ENCODE peak calls at places on chromosomes 2 and 18, in seven cellular contexts. T, Y, W, F, S, I and V are unnamed samples.

GRCh38 chr2:163733301-163733938 is 2.4 kb downstream of the FIGN start:
- DNase-seq in F (peak; percentile 52), T (no peak), W (no peak), I (no peak), Y (no peak), S (peak; percentile 38), V (no peak)

GRCh38 chr2:62333961-62334360 is 138.0 kb downstream of the B3GNT2 start:
- DNase-seq in Y (no peak), W (no peak), F (peak; percentile 27), T (no peak), S (no peak), I (no peak), V (no peak)

GRCh38 chr2:52512760-52513159 is 1254.8 kb upstream of the CHAC2 start:
- DNase-seq in F (no peak), Y (no peak), I (no peak), W (no peak), T (no peak), S (no peak), V (no peak)

GRCh38 chr2:64899081-64899865 is 89.9 kb upstream of the SLC1A4 start:
- DNase-seq in T (no peak), Y (no peak), S (no peak), W (no peak), F (no peak), I (no peak), V (no peak)

GRCh38 chr18:712401-713134 is at the start of gene ENOSF1:
- DNase-seq in W (peak; percentile 92), F (peak; percentile 81), I (peak; percentile 56), Y (peak; percentile 72), S (peak; percentile 79), T (peak; percentile 69), V (peak; percentile 87)

GRCh38 chr2:129812071-129812470 is 167.4 kb upstream of the RAB6C start:
- DNase-seq in T (no peak), I (no peak), F (no peak), Y (no peak), W (no peak), S (no peak), V (no peak)

GRCh38 chr18:41875094-41875780 is 79.8 kb upstream of the PIK3C3 start:
- DNase-seq in T (no peak), S (peak; percentile 61), W (no peak), F (no peak), I (no peak), Y (no peak), V (peak; percentile 68)

GRCh38 chr2:36354816-36355156 is 792 bp upstream of the CRIM1 start:
- DNase-seq in T (no peak), Y (no peak), S (no peak), I (no peak), F (no peak), W (no peak), V (no peak)

GRCh38 chr2:63649829-63650228 is 61.1 kb downstream of the MDH1 start:
- DNase-seq in F (no peak), I (no peak), T (no peak), W (no peak), S (no peak), Y (no peak), V (no peak)

GRCh38 chr18:61025596-61025995 is 307.6 kb upstream of the CDH20 start:
- DNase-seq in W (no peak), I (no peak), Y (no peak), S (no peak), F (no peak), T (no peak), V (no peak)

GRCh38 chr2:16962459-16962858 is 296.8 kb upstream of the CYRIA start:
- DNase-seq in W (no peak), Y (no peak), S (no peak), I (no peak), T (no peak), F (no peak), V (no peak)

GRCh38 chr18:77321823-77322805 is 72.5 kb downstream of the GALR1 start:
- DNase-seq in I (no peak), W (peak; percentile 43), T (no peak), Y (no peak), S (no peak), F (no peak), V (no peak)

GRCh38 chr2:9168851-9169250 is 37.8 kb upstream of the ASAP2 start:
- DNase-seq in Y (no peak), S (peak; percentile 42), F (no peak), T (peak; percentile 33), W (no peak), I (no peak), V (no peak)

GRCh38 chr2:108189316-108189715 is 50.5 kb upstream of the SULT1C3 start:
- DNase-seq in S (no peak), W (no peak), I (no peak), F (no peak), Y (no peak), T (no peak), V (peak; percentile 15)

GRCh38 chr2:118168606-118169005 is 80.3 kb downstream of the INSIG2 start:
- DNase-seq in F (no peak), I (no peak), Y (no peak), T (peak; percentile 25), W (no peak), S (no peak), V (no peak)

GRCh38 chr2:20384949-20385348 is 34.3 kb upstream of the PUM2 start:
- DNase-seq in S (no peak), T (no peak), W (no peak), Y (no peak), I (no peak), F (no peak), V (no peak)

GRCh38 chr2:25286025-25286400 is 55.7 kb downstream of the DNMT3A start:
- DNase-seq in T (no peak), S (no peak), W (no peak), I (peak; percentile 80), F (no peak), Y (no peak), V (no peak)

GRCh38 chr2:181203916-181204315 is 223.5 kb downstream of the UBE2E3 start:
- DNase-seq in F (no peak), T (no peak), I (no peak), S (peak; percentile 32), Y (no peak), W (no peak), V (peak; percentile 7)

GRCh38 chr2:240247868-240248820 is 107.7 kb upstream of the OTOS start:
- DNase-seq in T (no peak), S (no peak), I (no peak), Y (peak; percentile 38), W (peak; percentile 53), F (no peak), V (no peak)

DNA sequence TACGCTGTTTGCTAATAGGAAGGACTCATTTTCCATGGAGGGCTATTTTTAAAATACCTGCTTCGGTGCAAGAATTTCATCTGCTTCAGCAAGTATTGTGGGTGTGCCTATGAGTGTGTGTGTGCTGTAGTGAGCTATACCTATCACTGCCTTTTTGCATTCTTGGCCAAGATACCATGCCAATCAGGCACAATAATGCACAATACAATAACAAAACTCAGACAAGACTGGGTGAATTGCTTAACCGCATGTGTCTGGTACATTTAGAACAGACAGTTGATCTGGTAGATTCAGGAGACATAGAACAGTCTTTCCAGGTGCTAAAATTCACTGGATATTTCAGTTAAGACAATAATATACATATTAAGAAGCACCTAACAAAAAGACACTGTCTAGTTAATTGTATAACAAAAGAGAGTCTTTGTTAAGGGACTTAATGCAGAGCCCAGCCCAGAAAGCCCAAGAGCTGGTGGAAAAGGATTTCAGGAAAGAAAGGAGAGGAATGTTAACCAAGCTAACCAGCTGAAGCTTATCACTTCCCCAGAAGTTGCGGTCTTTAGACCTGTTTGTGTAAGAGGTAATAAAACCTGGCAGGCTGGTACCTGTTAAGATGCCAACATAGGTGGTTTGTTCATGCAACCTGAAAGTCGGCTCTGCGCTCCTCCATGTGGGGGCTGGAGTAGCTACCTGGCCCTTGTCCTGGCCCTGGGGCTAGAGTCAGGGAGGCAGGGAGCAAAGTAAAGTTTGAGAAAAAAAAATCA is 153.3 kb upstream of the RBMS1 start:
- DNase-seq in W (no peak), S (no peak), T (peak; percentile 28), Y (peak; percentile 76), F (no peak), I (no peak), V (no peak)
- H3K4me3 ChIP-seq in W (no peak overlapping the region), S (no peak overlapping the region), T (no peak overlapping the region), Y (no peak overlapping the region), F (no peak overlapping the region), I (no peak overlapping the region), V (no peak overlapping the region)

DNA sequence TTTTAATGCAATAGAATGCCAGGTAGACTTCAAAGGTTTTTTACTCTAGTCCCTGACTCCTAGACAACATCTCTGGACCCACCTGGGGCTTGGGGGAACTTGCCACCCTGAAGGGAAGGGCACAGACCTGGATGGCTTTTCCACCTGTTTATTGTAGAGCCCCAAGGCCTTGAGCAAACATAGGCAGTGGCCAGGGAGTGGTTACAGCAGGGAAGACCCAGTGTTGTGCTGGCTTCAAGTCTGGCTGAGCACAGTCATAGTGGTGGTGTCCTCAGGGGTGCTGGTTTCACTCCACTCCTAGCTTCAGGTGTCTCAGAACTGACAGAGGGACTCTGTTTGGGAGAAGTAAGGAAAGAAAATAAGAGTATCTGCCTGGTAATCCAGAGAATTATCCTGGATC is 5.5 kb upstream of the SRD5A2 start:
- DNase-seq in F (no peak), S (no peak), W (no peak), I (no peak), Y (no peak), T (no peak), V (no peak)
- H3K4me3 ChIP-seq in F (no peak overlapping the region), S (no peak overlapping the region), W (no peak overlapping the region), I (no peak overlapping the region), Y (no peak overlapping the region), T (no peak overlapping the region), V (no peak overlapping the region)

DNA sequence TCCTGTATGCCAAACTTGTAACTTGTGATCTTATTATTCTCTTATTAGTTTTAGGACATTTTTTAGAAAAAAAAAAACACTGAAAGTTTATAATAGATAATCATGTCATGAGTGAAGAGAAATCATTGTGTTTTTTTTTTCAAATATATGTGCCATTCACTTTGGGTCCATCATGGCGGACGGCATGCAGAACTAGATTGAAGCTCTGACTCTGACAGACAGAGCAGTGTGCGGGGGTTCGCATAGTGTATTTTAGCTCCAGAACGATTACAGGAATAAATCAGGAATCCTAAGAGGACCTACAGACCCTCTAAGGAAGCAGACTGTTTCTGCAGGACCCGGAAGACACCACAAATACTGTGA is 484.4 kb upstream of the REG3G start:
- DNase-seq in F (no peak), T (no peak), I (no peak), S (no peak), W (no peak), Y (no peak), V (no peak)
- H3K4me3 ChIP-seq in F (no peak overlapping the region), T (no peak overlapping the region), I (no peak overlapping the region), S (no peak overlapping the region), W (no peak overlapping the region), Y (no peak overlapping the region), V (no peak overlapping the region)

GRCh38 chr2:42103829-42104228 is 56.0 kb downstream of the PKDCC start:
- DNase-seq in I (no peak), T (no peak), Y (no peak), F (no peak), S (no peak), W (no peak), V (no peak)

GRCh38 chr2:42107249-42108042 is 59.6 kb downstream of the PKDCC start:
- DNase-seq in S (no peak), T (no peak), W (no peak), I (no peak), Y (no peak), F (no peak), V (no peak)

GRCh38 chr2:42104621-42105020 is 56.8 kb downstream of the PKDCC start:
- DNase-seq in T (no peak), W (no peak), Y (no peak), I (no peak), F (no peak), S (no peak), V (no peak)

GRCh38 chr2:42106257-42106816 is 58.5 kb downstream of the PKDCC start:
- DNase-seq in Y (no peak), T (no peak), W (no peak), S (no peak), F (no peak), I (no peak), V (no peak)

GRCh38 chr2:42105330-42106256 is 57.8 kb downstream of the PKDCC start:
- DNase-seq in I (peak; percentile 91), T (no peak), F (no peak), S (no peak), W (no peak), Y (no peak), V (no peak)
- H3K4me3 ChIP-seq in I (no peak overlapping the region), T (no peak overlapping the region), F (no peak overlapping the region), S (no peak overlapping the region), W (no peak overlapping the region), Y (no peak overlapping the region), V (no peak overlapping the region)